ENCODE peak calls at places on chromosomes 3 and 15, in four cellular contexts. K is IMR-90, P is heart left ventricle, I is heart right ventricle. N is an unnamed sample. For H3K4me1, the result is how much of the 10 kb centered on the place peaks cover.

GRCh38 chr3:176919836-176920760 is 277.2 kb downstream of the TBL1XR1 start:
- DNase-seq in K (peak), P (no peak), I (no peak), N (no peak)

GRCh38 chr3:136473716-136474326 is 223.7 kb downstream of the PCCB start:
- DNase-seq in K (peak), P (no peak), I (no peak), N (no peak)

GRCh38 chr3:108352176-108352575 is 55.8 kb downstream of the HHLA2 start:
- DNase-seq in K (no peak), P (no peak), I (no peak), N (no peak)

GRCh38 chr3:117035785-117036184 is 326.2 kb downstream of the TUSC7 start:
- DNase-seq in K (peak), P (no peak), I (peak), N (no peak)

GRCh38 chr15:58958811-58959210 is 25.3 kb upstream of the SLTM start:
- DNase-seq in K (no peak), P (no peak), I (no peak), N (no peak)

GRCh38 chr3:37256447-37256846 is 82.1 kb upstream of the LRRFIP2 start:
- DNase-seq in K (no peak), P (no peak), I (no peak), N (no peak)

GRCh38 chr15:83653639-83654378 is at the start of gene ADAMTSL3:
- DNase-seq in K (no peak), P (peak), I (peak), N (peak)

GRCh38 chr3:113276581-113277080 is 65.3 kb downstream of the BOC start:
- DNase-seq in K (peak), P (no peak), I (no peak), N (no peak)

GRCh38 chr3:158352551-158352950 is 218.4 kb upstream of the MLF1 start:
- DNase-seq in K (no peak), P (no peak), I (no peak), N (no peak)

GRCh38 chr15:77858677-77859490 is 218.6 kb downstream of the TBC1D2B start:
- DNase-seq in K (no peak), P (no peak), I (no peak), N (no peak)

GRCh38 chr3:123481722-123482457 is 33.0 kb upstream of the ADCY5 start:
- DNase-seq in K (no peak), P (no peak), I (no peak), N (no peak)

GRCh38 chr15:70323111-70323851 is 225.6 kb upstream of the TLE3 start:
- DNase-seq in K (no peak), P (peak), I (peak), N (peak)

GRCh38 chr3:39383190-39383912 is at the start of gene SLC25A38:
- DNase-seq in K (peak), P (peak), I (peak), N (peak)

GRCh38 chr3:64084640-64085039 is 61.3 kb upstream of the PSMD6 start:
- DNase-seq in K (peak), P (no peak), I (no peak), N (no peak)

GRCh38 chr3:48851407-48851806 is 3.7 kb upstream of the PRKAR2A start:
- DNase-seq in K (peak), P (no peak), I (no peak), N (no peak)

GRCh38 chr3:151835751-151836550 is 22.0 kb downstream of the AADAC start:
- DNase-seq in K (peak), P (no peak), I (no peak), N (no peak)

GRCh38 chr15:40747685-40748631 is 7.1 kb downstream of the RMDN3 start:
- DNase-seq in K (no peak), P (no peak), I (no peak), N (no peak)

GRCh38 chr15:66826504-66826903 is 124.5 kb downstream of the SMAD6 start:
- DNase-seq in K (no peak), P (no peak), I (no peak), N (no peak)

GRCh38 chr3:110810356-110810755 is 261.3 kb upstream of the NECTIN3 start:
- DNase-seq in K (peak), P (no peak), I (no peak), N (no peak)

GRCh38 chr3:122260206-122260605 is 64.8 kb upstream of the CSTA start:
- DNase-seq in K (no peak), P (no peak), I (no peak), N (no peak)

GRCh38 chr3:159762981-159763465 is 225.6 kb upstream of the IL12A start:
- DNase-seq in K (peak), P (peak), I (peak), N (peak)

GRCh38 chr3:130816873-130817445 is 70.3 kb upstream of the PIK3R4 start:
- DNase-seq in K (no peak), P (no peak), I (no peak), N (no peak)

GRCh38 chr3:57809609-57809968 is 53.5 kb downstream of the SLMAP start:
- DNase-seq in K (no peak), P (no peak), I (no peak), N (no peak)

GRCh38 chr3:88632226-88632625 is 475.2 kb upstream of the EPHA3 start:
- DNase-seq in K (no peak), P (no peak), I (no peak), N (no peak)

GRCh38 chr15:59278120-59278519 is 71.5 kb downstream of the LDHAL6B start:
- DNase-seq in K (no peak), P (no peak), I (no peak), N (no peak)

GRCh38 chr3:47423548-47424145 is 42.8 kb downstream of the PTPN23 start:
- DNase-seq in K (no peak), P (no peak), I (no peak), N (no peak)

GRCh38 chr3:115784739-115785571 is 161.6 kb downstream of the GAP43 start:
- DNase-seq in K (peak), P (no peak), I (no peak), N (no peak)

GRCh38 chr3:46065294-46065705 is 38.0 kb upstream of the XCR1 start:
- DNase-seq in K (peak), P (peak), I (no peak), N (no peak)

GRCh38 chr3:55564709-55565108 is 77.6 kb upstream of the WNT5A start:
- DNase-seq in K (peak), P (no peak), I (no peak), N (no peak)

GRCh38 chr3:39234705-39235104 is 42.3 kb upstream of the XIRP1 start:
- DNase-seq in K (no peak), P (no peak), I (no peak), N (no peak)

GRCh38 chr3:17831366-17831765 is 88.9 kb upstream of the TBC1D5 start:
- DNase-seq in K (peak), P (no peak), I (no peak), N (no peak)

GRCh38 chr3:107676469-107677309 is 153.9 kb downstream of the BBX start:
- DNase-seq in K (peak), P (no peak), I (no peak), N (no peak)

GRCh38 chr15:92011611-92012367 is 158.3 kb downstream of the SLCO3A1 start:
- DNase-seq in K (no peak), P (no peak), I (peak), N (no peak)

GRCh38 chr3:11482024-11482423 is 161.7 kb downstream of the VGLL4 start:
- DNase-seq in K (peak), P (peak), I (peak), N (peak)

GRCh38 chr15:78509726-78510312 is 2.4 kb downstream of the HYKK start:
- DNase-seq in K (no peak), P (no peak), I (no peak), N (no peak)

GRCh38 chr15:40055576-40056293 is 16.8 kb upstream of the SRP14 start:
- DNase-seq in K (no peak), P (peak), I (peak), N (peak)

GRCh38 chr3:172454180-172454579 is 5.9 kb upstream of the GHSR start:
- DNase-seq in K (no peak), P (no peak), I (no peak), N (no peak)

GRCh38 chr15:89492934-89493631 is 3.3 kb downstream of the RHCG start:
- DNase-seq in K (no peak), P (no peak), I (no peak), N (no peak)

GRCh38 chr15:89496155-89497098 is at the start of gene RHCG:
- DNase-seq in K (peak), P (no peak), I (no peak), N (no peak)

GRCh38 chr15:89494006-89494405 is 2.4 kb downstream of the RHCG start:
- DNase-seq in K (no peak), P (no peak), I (no peak), N (no peak)

GRCh38 chr15:89494941-89495637 is 1.3 kb downstream of the RHCG start:
- DNase-seq in K (no peak), P (no peak), I (no peak), N (no peak)

DNA sequence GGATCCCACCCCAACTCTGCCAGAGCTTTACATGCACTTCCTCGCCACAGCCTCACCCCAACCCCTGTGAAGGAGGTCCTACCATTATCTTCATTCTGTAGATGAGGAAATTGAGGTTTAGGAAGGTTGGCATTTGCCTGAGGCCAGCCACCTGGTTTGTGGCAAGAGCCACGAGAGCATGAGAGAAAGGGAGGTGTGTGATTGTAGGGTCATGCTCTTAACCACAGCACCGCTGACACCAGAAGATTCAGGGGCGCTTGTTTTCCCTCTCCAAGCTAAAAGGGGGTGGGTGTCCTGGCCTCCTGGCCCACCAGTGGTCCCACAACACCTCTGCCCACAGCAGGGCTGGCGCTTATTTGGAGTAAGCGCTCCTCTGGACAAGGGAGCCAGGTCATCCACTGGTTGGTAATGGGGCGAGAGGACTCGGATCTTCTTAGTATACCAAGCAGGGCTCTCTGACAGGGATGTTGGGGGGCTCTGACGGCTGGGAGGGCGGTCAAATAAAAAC is 691 bp downstream of the RHCG start:
- DNase-seq in K (no peak), P (no peak), I (no peak), N (no peak)
- H3K4me3 ChIP-seq in K (no peak), P (no peak), I (no peak), N (no peak)

GRCh38 chr3:186042036-186042435 is 66.9 kb downstream of the ETV5 start:
- DNase-seq in K (no peak), P (no peak), I (no peak), N (no peak)
- H3K4me1 ChIP-seq in K (under half), P (under half), I (under half), N (under half)

GRCh38 chr3:184081116-184081830 is 15.6 kb upstream of the HTR3E start:
- DNase-seq in K (no peak), P (no peak), I (no peak), N (no peak)
- TF ChIP-seq CTCF in K (no peak), P (no peak), I (no peak), N (no peak)

DNA sequence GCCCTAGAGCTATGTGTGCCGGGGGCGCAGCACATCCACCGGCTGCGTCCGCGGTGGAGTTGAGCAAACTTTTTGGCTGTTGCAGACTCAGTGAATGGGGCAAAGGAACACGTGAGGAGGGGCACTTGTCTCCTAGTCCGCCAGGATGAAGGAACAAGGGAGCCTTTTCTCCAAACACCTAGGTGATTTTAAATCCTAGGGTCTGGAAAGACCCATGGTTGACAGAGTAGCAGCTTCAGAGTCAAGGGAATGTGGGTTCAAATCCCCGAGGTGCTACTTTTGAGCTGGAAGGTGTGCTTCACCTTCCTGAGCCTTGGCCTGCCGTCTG is 648 bp downstream of the ACAN start:
- DNase-seq in K (no peak), P (no peak), I (no peak), N (no peak)
- H3K4me3 ChIP-seq in K (no peak), P (peak), I (no peak), N (peak)

N was measured in right atrium auricular region.